ENCODE peak calls at places on chromosome 10, in five cellular contexts. X, E, S, K and B are unnamed samples.

GRCh38 chr10:370222-370825 is 235.1 kb downstream of the ZMYND11 start:
- DNase-seq in S (no peak), E (no peak), K (no peak), X (no peak), B (no peak)

GRCh38 chr10:102674566-102674965 is 30.3 kb downstream of the TRIM8 start:
- DNase-seq in X (no peak), K (no peak), E (no peak), S (peak), B (no peak)

GRCh38 chr10:62534051-62534450 is 159.9 kb downstream of the ZNF365 start:
- DNase-seq in X (no peak), E (no peak), K (no peak), S (no peak), B (no peak)

GRCh38 chr10:125768217-125768616 is 7.4 kb downstream of the MMP21 start:
- DNase-seq in K (no peak), S (peak), X (no peak), E (no peak), B (no peak)

GRCh38 chr10:31945392-31945791 is 16.8 kb upstream of the ARHGAP12 start:
- DNase-seq in K (no peak), X (no peak), S (no peak), E (no peak), B (no peak)

GRCh38 chr10:45490277-45490676 is 116.3 kb downstream of the ALOX5 start:
- DNase-seq in X (no peak), E (no peak), K (no peak), S (no peak), B (no peak)

GRCh38 chr10:127790165-127790564 is 53.2 kb downstream of the FOXI2 start:
- DNase-seq in K (no peak), S (no peak), X (no peak), E (no peak), B (no peak)

GRCh38 chr10:97810476-97810875 is 38.7 kb upstream of the SFRP5 start:
- DNase-seq in K (no peak), S (no peak), X (no peak), E (peak), B (no peak)

GRCh38 chr10:124099603-124100002 is 6.2 kb upstream of the CHST15 start:
- DNase-seq in X (no peak), E (no peak), S (no peak), K (no peak), B (no peak)

GRCh38 chr10:119726291-119727261 is 726 bp downstream of the INPP5F start:
- DNase-seq in X (no peak), S (peak), K (no peak), E (no peak), B (no peak)

GRCh38 chr10:95295031-95295755 is 4.4 kb upstream of the PDLIM1 start:
- DNase-seq in K (peak), X (no peak), S (peak), E (peak), B (peak)

GRCh38 chr10:133530506-133530905 is 3.3 kb downstream of the CYP2E1 start:
- DNase-seq in E (no peak), X (no peak), K (no peak), S (no peak), B (no peak)

GRCh38 chr10:126147866-126148578 is 240.3 kb downstream of the ADAM12 start:
- DNase-seq in E (peak), X (no peak), K (no peak), S (no peak), B (no peak)

GRCh38 chr10:76550806-76551205 is 1086.8 kb downstream of the KCNMA1 start:
- DNase-seq in S (no peak), X (peak), E (no peak), K (no peak), B (no peak)